ENCODE peak calls at places on chromosome 11, in seven cellular contexts. One of them, this sample, is unnamed.

GRCh38 chr11:68969386-68969785 is 11.4 kb downstream of the MRGPRD start:
- DNase-seq in AG04449: no peak
- DNase-seq in kidney epithelial cell: no peak
- DNase-seq in endothelial cell: no peak
- DNase-seq in AG09309: no peak
- DNase-seq in GM06990: no peak
- DNase-seq in HepG2: no peak
- DNase-seq in this sample: peak

GRCh38 chr11:115301029-115301428 is 203.2 kb downstream of the CADM1 start:
- DNase-seq in AG04449: no peak
- DNase-seq in kidney epithelial cell: no peak
- DNase-seq in endothelial cell: no peak
- DNase-seq in AG09309: no peak
- DNase-seq in GM06990: no peak
- DNase-seq in HepG2: no peak
- DNase-seq in this sample: no peak

GRCh38 chr11:40274017-40274416 is 1185.4 kb downstream of the LRRC4C start:
- DNase-seq in AG04449: peak
- DNase-seq in kidney epithelial cell: peak
- DNase-seq in endothelial cell: no peak
- DNase-seq in AG09309: no peak
- DNase-seq in GM06990: no peak
- DNase-seq in HepG2: no peak
- DNase-seq in this sample: no peak

GRCh38 chr11:129248618-129249017 is 56.5 kb upstream of the ARHGAP32 start:
- DNase-seq in AG04449: no peak
- DNase-seq in kidney epithelial cell: no peak
- DNase-seq in endothelial cell: no peak
- DNase-seq in AG09309: peak
- DNase-seq in GM06990: no peak
- DNase-seq in HepG2: peak
- DNase-seq in this sample: no peak

GRCh38 chr11:78840190-78840589 is 265.5 kb upstream of the NARS2 start:
- DNase-seq in AG04449: peak
- DNase-seq in kidney epithelial cell: no peak
- DNase-seq in endothelial cell: no peak
- DNase-seq in AG09309: peak
- DNase-seq in GM06990: no peak
- DNase-seq in HepG2: no peak
- DNase-seq in this sample: no peak

GRCh38 chr11:128929991-128930390 is 12.7 kb downstream of the TP53AIP1 start:
- DNase-seq in AG04449: no peak
- DNase-seq in kidney epithelial cell: no peak
- DNase-seq in endothelial cell: no peak
- DNase-seq in AG09309: no peak
- DNase-seq in GM06990: no peak
- DNase-seq in HepG2: no peak
- DNase-seq in this sample: no peak

GRCh38 chr11:5280582-5281102 is 10.9 kb upstream of the HBE1 start:
- DNase-seq in AG04449: peak
- DNase-seq in kidney epithelial cell: peak
- DNase-seq in endothelial cell: no peak
- DNase-seq in AG09309: peak
- DNase-seq in GM06990: peak
- DNase-seq in HepG2: peak
- DNase-seq in this sample: no peak

GRCh38 chr11:33690290-33691050 is 10.2 kb downstream of the C11orf91 start:
- DNase-seq in AG04449: peak
- DNase-seq in kidney epithelial cell: peak
- DNase-seq in endothelial cell: no peak
- DNase-seq in AG09309: peak
- DNase-seq in GM06990: no peak
- DNase-seq in HepG2: peak
- DNase-seq in this sample: no peak

GRCh38 chr11:124202951-124203350 is 19.8 kb downstream of the OR10D3 start:
- DNase-seq in AG04449: no peak
- DNase-seq in kidney epithelial cell: no peak
- DNase-seq in endothelial cell: no peak
- DNase-seq in AG09309: no peak
- DNase-seq in GM06990: no peak
- DNase-seq in HepG2: no peak
- DNase-seq in this sample: no peak

GRCh38 chr11:45182902-45183301 is 36.5 kb downstream of the PRDM11 start:
- DNase-seq in AG04449: no peak
- DNase-seq in kidney epithelial cell: no peak
- DNase-seq in endothelial cell: peak
- DNase-seq in AG09309: no peak
- DNase-seq in GM06990: no peak
- DNase-seq in HepG2: no peak
- DNase-seq in this sample: no peak

GRCh38 chr11:92794783-92795182 is 174.7 kb upstream of the MTNR1B start:
- DNase-seq in AG04449: no peak
- DNase-seq in kidney epithelial cell: no peak
- DNase-seq in endothelial cell: no peak
- DNase-seq in AG09309: no peak
- DNase-seq in GM06990: no peak
- DNase-seq in HepG2: no peak
- DNase-seq in this sample: no peak

GRCh38 chr11:107102692-107103463 is 84.6 kb upstream of the GUCY1A2 start:
- DNase-seq in AG04449: no peak
- DNase-seq in kidney epithelial cell: no peak
- DNase-seq in endothelial cell: no peak
- DNase-seq in AG09309: no peak
- DNase-seq in GM06990: no peak
- DNase-seq in HepG2: no peak
- DNase-seq in this sample: no peak

GRCh38 chr11:19453893-19454292 is 213.1 kb upstream of the E2F8 start:
- DNase-seq in AG04449: no peak
- DNase-seq in kidney epithelial cell: no peak
- DNase-seq in endothelial cell: no peak
- DNase-seq in AG09309: no peak
- DNase-seq in GM06990: no peak
- DNase-seq in HepG2: no peak
- DNase-seq in this sample: no peak

GRCh38 chr11:112722876-112723275 is 238.3 kb upstream of the NCAM1 start:
- DNase-seq in AG04449: no peak
- DNase-seq in kidney epithelial cell: no peak
- DNase-seq in endothelial cell: no peak
- DNase-seq in AG09309: no peak
- DNase-seq in GM06990: no peak
- DNase-seq in HepG2: no peak
- DNase-seq in this sample: no peak

GRCh38 chr11:6431861-6432260 is 8.9 kb downstream of the HPX start:
- DNase-seq in AG04449: peak
- DNase-seq in kidney epithelial cell: peak
- DNase-seq in endothelial cell: no peak
- DNase-seq in AG09309: peak
- DNase-seq in GM06990: no peak
- DNase-seq in HepG2: no peak
- DNase-seq in this sample: no peak

GRCh38 chr11:28833670-28834069 is 725.5 kb downstream of the METTL15 start:
- DNase-seq in AG04449: peak
- DNase-seq in kidney epithelial cell: peak
- DNase-seq in endothelial cell: no peak
- DNase-seq in AG09309: peak
- DNase-seq in GM06990: no peak
- DNase-seq in HepG2: no peak
- DNase-seq in this sample: no peak

GRCh38 chr11:30107899-30108298 is 91.1 kb upstream of the KCNA4 start:
- DNase-seq in AG04449: peak
- DNase-seq in kidney epithelial cell: peak
- DNase-seq in endothelial cell: no peak
- DNase-seq in AG09309: peak
- DNase-seq in GM06990: no peak
- DNase-seq in HepG2: no peak
- DNase-seq in this sample: no peak

GRCh38 chr11:95308512-95309035 is 77.6 kb upstream of the SESN3 start:
- DNase-seq in AG04449: no peak
- DNase-seq in kidney epithelial cell: no peak
- DNase-seq in endothelial cell: no peak
- DNase-seq in AG09309: no peak
- DNase-seq in GM06990: no peak
- DNase-seq in HepG2: no peak
- DNase-seq in this sample: no peak

GRCh38 chr11:131977231-131977630 is 606.8 kb downstream of the NTM start:
- DNase-seq in AG04449: peak
- DNase-seq in kidney epithelial cell: peak
- DNase-seq in endothelial cell: no peak
- DNase-seq in AG09309: peak
- DNase-seq in GM06990: no peak
- DNase-seq in HepG2: no peak
- DNase-seq in this sample: no peak

GRCh38 chr11:132300283-132300682 is 929.9 kb downstream of the NTM start:
- DNase-seq in AG04449: no peak
- DNase-seq in kidney epithelial cell: no peak
- DNase-seq in endothelial cell: peak
- DNase-seq in AG09309: no peak
- DNase-seq in GM06990: no peak
- DNase-seq in HepG2: no peak
- DNase-seq in this sample: no peak

GRCh38 chr11:33207408-33207985 is 46.2 kb upstream of the CSTF3 start:
- DNase-seq in AG04449: no peak
- DNase-seq in kidney epithelial cell: no peak
- DNase-seq in endothelial cell: peak
- DNase-seq in AG09309: no peak
- DNase-seq in GM06990: no peak
- DNase-seq in HepG2: no peak
- DNase-seq in this sample: no peak

GRCh38 chr11:70176940-70177689 is 26.0 kb upstream of the FADD start:
- DNase-seq in AG04449: no peak
- DNase-seq in kidney epithelial cell: no peak
- DNase-seq in endothelial cell: peak
- DNase-seq in AG09309: no peak
- DNase-seq in GM06990: peak
- DNase-seq in HepG2: peak
- DNase-seq in this sample: no peak

GRCh38 chr11:116691779-116692178 is 81.0 kb downstream of the BUD13 start:
- DNase-seq in AG04449: no peak
- DNase-seq in kidney epithelial cell: no peak
- DNase-seq in endothelial cell: peak
- DNase-seq in AG09309: no peak
- DNase-seq in GM06990: peak
- DNase-seq in HepG2: peak
- DNase-seq in this sample: peak

DNA sequence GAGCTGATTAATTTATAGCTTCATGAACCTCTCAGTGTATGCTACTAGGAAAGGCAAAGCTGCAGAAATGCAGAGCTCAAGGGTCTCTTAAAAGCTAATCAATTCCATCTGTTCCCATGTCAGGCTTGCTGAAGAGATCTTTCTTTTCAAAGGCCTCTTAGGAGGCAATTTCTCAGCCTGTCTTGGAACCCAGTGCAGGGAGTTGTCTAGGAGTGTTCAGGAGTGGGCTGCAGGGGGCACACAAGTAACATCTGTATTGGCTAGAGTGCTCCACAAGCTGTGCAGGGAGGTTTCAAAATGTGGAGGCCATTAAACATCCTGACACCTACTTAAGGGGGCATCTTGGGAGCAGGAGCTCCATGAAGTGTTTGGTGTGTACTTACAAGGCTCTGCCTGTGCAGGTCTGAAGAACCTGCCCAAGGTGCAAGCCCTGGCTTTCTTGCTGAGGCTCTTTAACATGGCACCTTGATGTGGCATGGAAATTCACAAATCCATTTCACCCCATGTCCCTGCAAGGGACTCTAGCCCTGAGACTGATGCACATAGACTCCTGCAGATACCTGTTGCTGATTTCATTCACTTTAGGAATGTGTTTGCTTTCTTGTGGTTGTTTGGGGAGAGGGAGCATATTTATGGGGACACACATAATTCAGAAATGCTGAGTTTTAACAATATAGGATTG is 134.7 kb downstream of the ME3 start:
- DNase-seq in AG04449: no peak
- DNase-seq in kidney epithelial cell: no peak
- DNase-seq in endothelial cell: peak
- DNase-seq in AG09309: no peak
- DNase-seq in GM06990: no peak
- DNase-seq in HepG2: no peak
- DNase-seq in this sample: no peak
- TF ChIP-seq CTCF in AG04449: peak
- TF ChIP-seq CTCF in kidney epithelial cell: no peak
- TF ChIP-seq CTCF in endothelial cell: no peak
- TF ChIP-seq CTCF in AG09309: peak
- TF ChIP-seq CTCF in GM06990: no peak
- TF ChIP-seq CTCF in HepG2: peak
- TF ChIP-seq CTCF in this sample: peak

DNA sequence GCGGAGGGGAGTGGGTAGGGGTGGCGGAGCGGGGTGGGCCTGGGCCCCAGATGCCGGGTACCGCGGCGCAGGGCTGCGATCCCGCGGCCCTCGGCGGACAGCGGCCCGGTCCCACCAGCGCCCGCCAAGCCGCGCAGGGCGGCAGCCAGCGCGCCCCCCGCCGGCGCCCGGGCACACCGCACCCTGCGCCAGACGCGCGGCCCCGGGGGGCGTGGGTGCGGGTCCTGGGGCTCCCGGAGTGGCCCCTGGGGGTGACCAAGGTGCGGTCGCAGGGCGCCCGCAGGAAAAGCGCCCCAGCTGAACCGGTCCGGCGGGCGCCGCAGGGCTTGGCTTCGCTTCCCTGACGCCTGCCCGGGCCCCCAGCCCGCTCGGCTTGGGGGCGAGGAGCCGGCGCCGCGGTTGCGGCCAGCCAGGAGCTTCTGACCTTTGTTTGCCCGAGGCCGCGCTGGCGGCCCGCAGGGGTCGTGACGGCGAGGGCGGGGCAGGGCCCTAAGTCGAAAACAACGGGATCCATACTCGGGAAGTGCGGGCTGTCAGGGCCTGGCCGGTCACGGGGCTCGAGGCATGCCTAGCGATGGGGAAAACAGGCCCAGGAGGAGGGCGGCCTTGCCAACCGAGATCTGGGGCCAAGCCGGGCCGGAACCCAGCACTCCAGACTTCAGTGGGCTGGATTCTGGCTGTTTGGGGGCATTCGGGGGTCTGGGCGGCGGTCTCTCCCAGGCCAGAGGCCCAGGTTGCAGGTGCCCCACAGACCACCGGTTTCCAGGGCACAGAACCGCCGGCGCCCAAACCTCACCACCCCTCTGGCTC is 581 bp upstream of the AP5B1 start:
- DNase-seq in AG04449: no peak
- DNase-seq in kidney epithelial cell: no peak
- DNase-seq in endothelial cell: peak
- DNase-seq in AG09309: no peak
- DNase-seq in GM06990: no peak
- DNase-seq in HepG2: peak
- DNase-seq in this sample: peak
- TF ChIP-seq CTCF in AG04449: no peak
- TF ChIP-seq CTCF in kidney epithelial cell: no peak
- TF ChIP-seq CTCF in endothelial cell: peak
- TF ChIP-seq CTCF in AG09309: no peak
- TF ChIP-seq CTCF in GM06990: no peak
- TF ChIP-seq CTCF in HepG2: peak
- TF ChIP-seq CTCF in this sample: peak

GRCh38 chr11:17393472-17393871 is 5.0 kb upstream of the KCNJ11 start:
- DNase-seq in AG04449: no peak
- DNase-seq in kidney epithelial cell: no peak
- DNase-seq in endothelial cell: no peak
- DNase-seq in AG09309: no peak
- DNase-seq in GM06990: no peak
- DNase-seq in HepG2: no peak
- DNase-seq in this sample: peak
- TF ChIP-seq CTCF in AG04449: no peak
- TF ChIP-seq CTCF in kidney epithelial cell: no peak
- TF ChIP-seq CTCF in endothelial cell: no peak
- TF ChIP-seq CTCF in AG09309: no peak
- TF ChIP-seq CTCF in GM06990: no peak
- TF ChIP-seq CTCF in HepG2: no peak
- TF ChIP-seq CTCF in this sample: no peak

GRCh38 chr11:15852179-15852578 is 504.2 kb downstream of the SOX6 start:
- DNase-seq in AG04449: no peak
- DNase-seq in kidney epithelial cell: no peak
- DNase-seq in endothelial cell: peak
- DNase-seq in AG09309: no peak
- DNase-seq in GM06990: no peak
- DNase-seq in HepG2: peak
- DNase-seq in this sample: no peak
- TF ChIP-seq CTCF in AG04449: peak
- TF ChIP-seq CTCF in kidney epithelial cell: peak
- TF ChIP-seq CTCF in endothelial cell: peak
- TF ChIP-seq CTCF in AG09309: peak
- TF ChIP-seq CTCF in GM06990: peak
- TF ChIP-seq CTCF in HepG2: peak
- TF ChIP-seq CTCF in this sample: peak